ENCODE peak calls at places on chromosome X, in seven cellular contexts. C, D, G, V, Y, O and J are unnamed samples.

GRCh38 chrX:29143756-29144155 is 556.5 kb downstream of the IL1RAPL1 start:
- DNase-seq in D (no peak), O (no peak), Y (no peak), C (peak), V (no peak), G (no peak), J (no peak)

GRCh38 chrX:46953597-46953996 is 41.4 kb downstream of the JADE3 start:
- DNase-seq in O (no peak), Y (no peak), C (no peak), G (no peak), V (no peak), D (no peak), J (no peak)

GRCh38 chrX:101287402-101287801 is 3.7 kb downstream of the TAF7L start:
- DNase-seq in G (no peak), Y (no peak), O (no peak), D (no peak), C (peak), V (peak), J (peak)

GRCh38 chrX:45747905-45748304 is 547.2 kb upstream of the DIPK2B start:
- DNase-seq in C (peak), Y (no peak), V (no peak), G (no peak), D (no peak), O (no peak), J (no peak)

GRCh38 chrX:153871451-153871850 is 14.5 kb downstream of the L1CAM start:
- DNase-seq in O (no peak), D (no peak), G (no peak), C (no peak), Y (no peak), V (no peak), J (no peak)

GRCh38 chrX:11532291-11533075 is 133.2 kb downstream of the ARHGAP6 start:
- DNase-seq in C (peak), O (no peak), G (no peak), D (no peak), Y (no peak), V (no peak), J (no peak)

GRCh38 chrX:16120431-16120830 is 2.9 kb upstream of the GRPR start:
- DNase-seq in O (no peak), D (no peak), V (no peak), C (no peak), Y (no peak), G (no peak), J (no peak)

GRCh38 chrX:21225643-21226042 is 148.6 kb upstream of the CNKSR2 start:
- DNase-seq in C (peak), O (no peak), Y (no peak), V (no peak), D (no peak), G (no peak), J (no peak)

GRCh38 chrX:9149831-9150230 is 115.9 kb upstream of the FAM9B start:
- DNase-seq in O (no peak), V (no peak), D (no peak), Y (no peak), C (peak), G (no peak), J (no peak)

GRCh38 chrX:118971552-118971951 is 2.9 kb upstream of the LONRF3 start:
- DNase-seq in D (no peak), O (no peak), V (no peak), C (peak), Y (no peak), G (peak), J (no peak)

GRCh38 chrX:40543661-40544328 is 37.0 kb upstream of the ATP6AP2 start:
- DNase-seq in C (peak), V (peak), D (no peak), Y (no peak), O (no peak), G (no peak), J (peak)

GRCh38 chrX:101617211-101618191 is at the start of gene ARMCX6:
- DNase-seq in O (peak), C (peak), Y (peak), D (peak), G (peak), V (no peak), J (peak)

GRCh38 chrX:119482041-119482440 is 13.8 kb downstream of the SLC25A5 start:
- DNase-seq in D (no peak), C (no peak), G (no peak), Y (no peak), V (no peak), O (no peak), J (no peak)

DNA sequence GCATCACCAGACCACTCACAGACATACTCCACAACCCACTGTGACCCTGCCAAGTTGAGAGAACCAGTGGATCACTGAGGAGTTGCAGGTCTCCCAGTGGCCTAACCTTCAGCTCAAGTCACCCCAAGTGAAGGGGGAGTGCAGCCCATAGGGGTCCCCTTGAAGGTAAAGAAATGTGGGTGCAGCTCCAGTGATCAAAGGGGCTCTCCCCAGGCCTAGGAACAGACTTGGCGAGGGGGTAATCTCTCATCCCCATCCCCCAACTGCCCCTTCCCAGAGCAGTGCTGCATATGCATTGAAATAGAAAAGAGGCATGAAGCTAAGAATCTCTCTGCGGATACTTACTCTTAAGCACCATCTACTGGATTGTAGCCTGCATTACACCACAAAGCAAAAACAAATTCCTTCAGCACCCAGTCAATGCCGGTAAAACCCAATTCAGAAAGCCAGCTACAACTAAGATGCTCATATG is 27.0 kb downstream of the MAGEE1 start:
- DNase-seq in C (peak), V (peak), O (no peak), Y (no peak), D (no peak), G (no peak), J (peak)
- TF ChIP-seq CTCF in C (peak), V (peak), O (peak), Y (peak), D (peak), G (peak), J (peak)

DNA sequence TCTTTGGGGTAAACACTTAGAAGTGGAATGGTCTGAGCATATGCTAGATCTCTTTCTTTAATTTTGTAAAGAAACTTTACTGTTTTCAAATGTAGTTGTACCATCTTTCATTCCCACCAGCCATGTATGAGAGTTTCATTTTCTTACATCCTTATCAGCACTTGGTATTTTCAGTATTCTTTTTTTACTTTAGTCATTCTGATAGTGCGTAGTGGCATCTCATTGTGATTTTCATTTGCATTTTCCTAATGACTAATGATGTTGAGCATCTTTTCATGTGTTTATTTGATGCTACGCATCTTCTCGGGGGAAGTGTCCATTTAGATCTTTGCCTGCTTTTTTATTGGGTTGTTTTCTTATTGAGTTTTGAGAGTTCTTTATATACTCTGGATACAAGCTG is 71.3 kb upstream of the PRPS1 start:
- DNase-seq in G (no peak), C (no peak), D (no peak), V (no peak), O (no peak), Y (no peak), J (no peak)
- TF ChIP-seq CTCF in G (no peak), C (no peak), D (no peak), V (no peak), O (no peak), Y (no peak), J (no peak)

DNA sequence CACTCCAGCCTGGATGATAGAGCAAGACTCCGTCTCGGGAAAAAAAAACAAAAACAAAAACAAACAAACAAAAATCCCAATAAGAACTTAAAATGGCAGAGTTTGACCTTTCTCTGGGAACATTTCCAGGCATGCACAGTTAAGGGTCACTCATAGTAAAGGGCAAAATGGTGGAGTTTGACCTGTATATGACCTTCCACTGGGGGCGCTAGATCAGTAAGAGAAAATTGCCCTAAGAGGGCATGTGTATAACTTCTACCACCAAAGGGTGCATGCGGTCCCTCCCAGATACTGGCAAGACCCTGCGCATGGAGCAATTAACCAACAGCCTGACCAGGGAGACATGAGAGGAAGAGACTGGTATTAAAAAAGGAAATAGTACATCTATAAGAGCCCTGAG is 177.2 kb downstream of the MOSPD2 start:
- DNase-seq in D (no peak), O (no peak), G (no peak), C (no peak), Y (no peak), V (no peak), J (no peak)
- TF ChIP-seq CTCF in D (no peak), O (no peak), G (no peak), C (peak), Y (no peak), V (peak), J (no peak)

GRCh38 chrX:3939967-3940610 is 226.6 kb upstream of the PRKX start:
- DNase-seq in G (no peak), V (peak), O (no peak), D (no peak), C (peak), Y (peak), J (no peak)
- TF ChIP-seq CTCF in G (peak), V (peak), O (no peak), D (peak), C (peak), Y (peak), J (peak)

DNA sequence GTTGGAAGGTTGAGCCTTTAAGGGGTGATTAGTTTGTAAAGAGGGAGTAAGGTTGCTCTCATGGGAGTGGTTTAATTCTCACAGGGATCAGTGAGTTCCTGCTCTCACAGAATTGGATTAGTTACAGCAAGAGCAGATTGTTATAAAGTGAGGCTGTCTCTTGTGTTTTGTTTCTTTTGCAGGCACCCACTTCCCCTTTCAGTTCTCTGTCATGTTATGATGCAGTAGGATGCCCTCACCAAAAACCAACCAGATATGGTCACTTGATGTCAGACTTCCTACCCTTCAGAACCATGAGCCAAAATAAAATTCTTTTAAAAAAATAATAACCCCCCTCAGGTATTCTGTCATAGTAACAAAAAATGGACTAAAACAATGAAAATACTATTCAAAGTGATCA is 19.9 kb upstream of the IGSF1 start:
- DNase-seq in C (no peak), G (no peak), V (no peak), D (no peak), Y (no peak), O (no peak), J (no peak)
- TF ChIP-seq CTCF in C (no peak), G (no peak), V (no peak), D (no peak), Y (no peak), O (no peak), J (no peak)

GRCh38 chrX:69133561-69134542 is 31.4 kb downstream of the PJA1 start:
- DNase-seq in V (peak), C (peak), O (no peak), G (no peak), Y (peak), D (peak), J (peak)
- TF ChIP-seq CTCF in V (peak), C (peak), O (peak), G (peak), Y (peak), D (peak), J (no peak)

DNA sequence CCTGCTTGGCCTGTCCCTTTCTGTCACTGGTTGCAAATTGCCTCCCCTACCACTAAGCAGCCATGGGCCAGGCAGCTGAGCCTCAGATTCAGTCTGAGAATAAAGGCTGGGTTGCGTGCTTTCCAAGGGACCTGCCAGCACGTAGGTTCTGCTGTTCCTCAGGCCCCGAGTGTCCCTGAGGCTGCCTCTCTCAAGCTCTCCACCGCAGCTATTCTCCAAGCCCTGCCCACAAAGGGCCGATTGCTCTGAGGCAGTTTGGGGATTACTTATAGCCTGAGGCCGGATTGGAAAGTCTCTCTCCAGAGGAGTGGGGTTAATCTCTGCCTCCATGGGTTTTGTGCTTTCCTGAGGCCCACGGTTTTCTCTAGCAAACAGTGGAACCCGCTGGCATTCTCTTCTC is 590.7 kb downstream of the BCOR start:
- DNase-seq in O (no peak), Y (no peak), D (no peak), C (no peak), G (no peak), V (no peak), J (no peak)
- TF ChIP-seq CTCF in O (no peak), Y (no peak), D (no peak), C (no peak), G (no peak), V (no peak), J (no peak)